ENCODE peak calls at places on chromosomes 1 and 21, in six cellular contexts. M is upper lobe of left lung, C is IMR-90, P is spleen, I is adrenal gland, Q is body of pancreas. E is an unnamed sample.

GRCh38 chr1:84505167-84506001 is 802 bp upstream of the SPATA1 start:
- DNase-seq in M (no peak), C (peak; percentile 42), P (no peak), I (peak; percentile 70), Q (peak; percentile 64), E (peak; percentile 73)

GRCh38 chr1:17605582-17606344 is 66.3 kb downstream of the ARHGEF10L start:
- DNase-seq in M (peak; percentile 68), C (peak; percentile 38), P (no peak), I (no peak), Q (peak; percentile 57), E (no peak)

GRCh38 chr1:207828485-207829158 is 76.8 kb downstream of the CD46 start:
- DNase-seq in M (peak; percentile 89), C (peak; percentile 82), P (no peak), I (peak; percentile 85), Q (peak; percentile 75), E (peak; percentile 78)

GRCh38 chr1:15095492-15095867 is 58.1 kb upstream of the TMEM51 start:
- DNase-seq in M (no peak), C (no peak), P (no peak), I (no peak), Q (no peak), E (no peak)

GRCh38 chr1:23634840-23635642 is 56.6 kb upstream of the RPL11 start:
- DNase-seq in M (peak; percentile 55), C (peak; percentile 77), P (no peak), I (peak; percentile 76), Q (peak; percentile 63), E (peak; percentile 65)

GRCh38 chr21:18249542-18250152 is 5.0 kb downstream of the CHODL start:
- DNase-seq in M (no peak), C (no peak), P (no peak), I (no peak), Q (no peak), E (no peak)

GRCh38 chr1:11227106-11228077 is 35.0 kb downstream of the MTOR start:
- DNase-seq in M (no peak), C (no peak), P (no peak), I (no peak), Q (no peak), E (no peak)

GRCh38 chr1:227469708-227470107 is 93.6 kb upstream of the ZNF678 start:
- DNase-seq in M (no peak), C (no peak), P (no peak), I (no peak), Q (no peak), E (no peak)

GRCh38 chr1:38858833-38859560 is 575 bp downstream of the RRAGC start:
- DNase-seq in M (peak; percentile 84), C (peak; percentile 59), P (peak; percentile 93), I (peak; percentile 70), Q (peak; percentile 60), E (peak; percentile 73)

GRCh38 chr1:185567006-185567405 is 167.2 kb upstream of the HMCN1 start:
- DNase-seq in M (no peak), C (peak; percentile 58), P (no peak), I (no peak), Q (no peak), E (no peak)

GRCh38 chr1:58919986-58920376 is 136.1 kb upstream of the JUN start:
- DNase-seq in M (no peak), C (no peak), P (no peak), I (no peak), Q (no peak), E (no peak)

GRCh38 chr1:226574591-226575435 is 26.2 kb downstream of the STUM start:
- DNase-seq in M (no peak), C (no peak), P (peak; percentile 55), I (no peak), Q (no peak), E (no peak)

GRCh38 chr1:206738370-206739366 is 31.9 kb upstream of the IL19 start:
- DNase-seq in M (no peak), C (peak; percentile 28), P (no peak), I (no peak), Q (peak; percentile 40), E (no peak)

GRCh38 chr1:205923663-205924435 is 19.4 kb downstream of the SLC26A9 start:
- DNase-seq in M (peak; percentile 30), C (no peak), P (peak; percentile 66), I (no peak), Q (no peak), E (no peak)

GRCh38 chr21:21200103-21200938 is 202.1 kb downstream of the NCAM2 start:
- DNase-seq in M (peak; percentile 66), C (peak; percentile 99), P (no peak), I (peak; percentile 79), Q (no peak), E (peak; percentile 14)

GRCh38 chr1:211701733-211702132 is 26.3 kb upstream of the NEK2 start:
- DNase-seq in M (no peak), C (no peak), P (no peak), I (no peak), Q (no peak), E (no peak)

GRCh38 chr1:109904105-109904817 is 6.4 kb upstream of the CSF1 start:
- DNase-seq in M (no peak), C (no peak), P (no peak), I (no peak), Q (no peak), E (no peak)

GRCh38 chr1:32240140-32240951 is 6.7 kb upstream of the FAM167B start:
- DNase-seq in M (peak; percentile 80), C (peak; percentile 39), P (peak; percentile 88), I (peak; percentile 88), Q (peak; percentile 90), E (peak; percentile 39)
- H3K4me3 ChIP-seq in M (peak overlapping the region; percentile 67), C (peak overlapping the region; percentile 51), P (peak overlapping the region; percentile 70), I (peak overlapping the region; percentile 32), Q (peak overlapping the region; percentile 35), E (peak overlapping the region; percentile 62)

GRCh38 chr21:44874240-44874496 is 678 bp upstream of the PTTG1IP start:
- DNase-seq in M (no peak), C (no peak), P (no peak), I (no peak), Q (no peak), E (no peak)

GRCh38 chr21:44875341-44875740 is 1.9 kb upstream of the PTTG1IP start:
- DNase-seq in M (no peak), C (peak; percentile 22), P (no peak), I (no peak), Q (no peak), E (no peak)

GRCh38 chr21:44872568-44873355 is 728 bp downstream of the PTTG1IP start:
- DNase-seq in M (peak; percentile 65), C (peak; percentile 46), P (peak; percentile 88), I (peak; percentile 59), Q (peak; percentile 47), E (peak; percentile 63)

GRCh38 chr21:44873356-44874239 is at the start of gene PTTG1IP:
- DNase-seq in M (peak; percentile 99), C (peak; percentile 94), P (peak; percentile 100), I (peak; percentile 98), Q (peak; percentile 99), E (peak; percentile 99)

DNA sequence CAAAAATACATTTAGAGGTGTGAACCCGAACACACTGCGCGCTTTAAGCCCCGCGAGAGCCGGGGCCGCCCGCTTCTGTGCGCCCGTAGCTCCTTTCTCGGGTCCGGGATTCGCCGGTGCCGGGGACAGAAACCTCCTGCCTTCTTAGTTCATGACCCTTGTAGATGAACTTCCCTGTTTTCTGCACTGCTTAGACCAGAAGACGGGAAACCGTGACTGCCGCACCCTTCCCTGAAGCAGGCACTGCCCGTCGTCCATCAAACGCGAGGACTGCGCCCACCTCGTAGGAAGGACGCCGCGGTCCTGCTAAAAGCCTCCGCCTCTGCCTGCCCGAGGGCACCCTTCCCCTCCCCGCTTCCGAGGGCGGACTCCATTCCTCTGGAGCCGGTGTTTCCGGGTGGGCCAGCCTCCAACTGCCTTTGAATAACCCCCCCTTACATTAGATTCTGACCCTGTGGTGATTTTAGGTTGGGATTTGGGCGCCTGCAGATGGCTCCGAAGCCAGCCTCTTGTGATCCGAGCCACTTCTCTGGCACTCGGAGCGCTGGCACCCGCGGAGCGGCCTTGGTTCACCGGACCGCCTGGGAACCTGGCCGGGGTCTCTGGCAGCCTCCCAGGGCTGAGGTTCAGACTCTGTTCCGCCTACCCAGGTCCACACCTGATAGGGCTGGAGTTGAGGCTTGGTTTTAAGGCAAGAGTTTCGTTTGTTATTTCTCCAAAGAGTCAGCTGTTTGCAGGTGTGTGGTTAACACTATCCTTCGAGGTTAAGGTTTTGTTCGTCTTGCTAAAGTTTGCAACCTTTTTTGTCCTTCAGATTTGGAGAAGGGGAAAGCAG is 1.2 kb upstream of the PTTG1IP start:
- DNase-seq in M (peak; percentile 78), C (no peak), P (peak; percentile 93), I (peak; percentile 67), Q (peak; percentile 62), E (peak; percentile 63)
- TF ChIP-seq POLR2A in M (peak; percentile 28), C (no peak), P (no peak), I (peak; percentile 9), Q (peak; percentile 33), E (no peak)

GRCh38 chr1:26165126-26165892 is 3.5 kb downstream of the C1orf232 start:
- DNase-seq in M (no peak), C (peak; percentile 23), P (no peak), I (no peak), Q (no peak), E (no peak)

GRCh38 chr1:26161408-26162219 is 2.7 kb downstream of the FAM110D start:
- DNase-seq in M (peak; percentile 51), C (peak; percentile 31), P (peak; percentile 83), I (no peak), Q (peak; percentile 64), E (peak; percentile 69)

GRCh38 chr1:26164036-26164927 is 4.5 kb downstream of the C1orf232 start:
- DNase-seq in M (no peak), C (no peak), P (peak; percentile 83), I (no peak), Q (peak; percentile 52), E (no peak)

GRCh38 chr1:26162220-26162703 is 3.4 kb downstream of the FAM110D start:
- DNase-seq in M (no peak), C (no peak), P (no peak), I (no peak), Q (no peak), E (no peak)

DNA sequence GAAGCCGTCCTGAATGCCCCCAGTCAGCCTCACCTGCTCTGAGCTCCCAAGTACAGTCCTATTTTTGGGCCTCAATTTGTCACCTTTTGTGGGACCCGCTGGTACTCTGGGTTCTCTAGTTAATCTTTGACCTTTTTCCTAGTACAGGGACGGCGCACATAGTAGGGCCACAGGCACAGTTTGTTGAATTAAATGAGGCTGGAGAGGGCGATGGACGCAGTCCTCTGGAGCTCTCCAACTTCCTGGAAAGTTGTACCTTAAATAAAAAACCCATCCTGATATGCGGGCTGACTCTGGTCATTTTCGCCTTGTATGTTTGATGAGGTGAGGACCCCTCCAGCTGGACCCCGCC is 4.8 kb downstream of the FAM110D start:
- DNase-seq in M (no peak), C (no peak), P (no peak), I (no peak), Q (no peak), E (no peak)
- H3K4me3 ChIP-seq in M (no peak overlapping the region), C (no peak overlapping the region), P (no peak overlapping the region), I (no peak overlapping the region), Q (no peak overlapping the region), E (peak overlapping the region; percentile 43)

GRCh38 chr1:31957701-31958674 is 19.8 kb upstream of the PTP4A2 start:
- DNase-seq in M (peak; percentile 52), C (no peak), P (no peak), I (no peak), Q (no peak), E (peak; percentile 11)
- TF ChIP-seq POLR2A in M (no peak), C (no peak), P (no peak), I (no peak), Q (no peak), E (no peak)

E was measured in gastrocnemius medialis.